ENCODE peak calls at places on chromosomes 4 and X, in nine cellular contexts. U, P, R, E, V, X, A, F and J are unnamed samples. For H3K4me1, the result is how much of the 10 kb centered on the place peaks cover.

GRCh38 chr4:3123201-3123671 is 48.8 kb downstream of the HTT start:
- DNase-seq in U (peak), A (no peak), R (no peak), V (no peak), P (no peak), E (no peak), X (no peak), F (no peak), J (no peak)

GRCh38 chrX:153649178-153649914 is 2.3 kb downstream of the DUSP9 start:
- DNase-seq in R (peak), F (no peak), U (peak), E (no peak), V (no peak), X (no peak), A (no peak), P (peak), J (peak)

GRCh38 chrX:30951003-30951402 is 61.9 kb upstream of the TAB3 start:
- DNase-seq in A (no peak), E (no peak), R (no peak), P (no peak), U (no peak), V (peak), F (no peak), X (no peak), J (no peak)

GRCh38 chrX:153946910-153947769 is 2.7 kb upstream of the RENBP start:
- DNase-seq in U (peak), V (peak), A (peak), X (peak), F (peak), E (peak), R (peak), P (no peak), J (no peak)

GRCh38 chr4:106264331-106264728 is 51.7 kb downstream of the TBCK start:
- DNase-seq in A (no peak), R (no peak), V (no peak), F (no peak), E (no peak), U (no peak), X (no peak), P (no peak), J (no peak)

GRCh38 chr4:5618051-5619010 is 90.0 kb downstream of the EVC2 start:
- DNase-seq in F (no peak), A (no peak), R (no peak), X (no peak), U (no peak), E (no peak), P (no peak), V (no peak), J (no peak)

GRCh38 chrX:78199851-78200250 is 60.4 kb upstream of the TAF9B start:
- DNase-seq in E (no peak), F (no peak), R (peak), U (peak), P (no peak), V (peak), X (no peak), A (peak), J (no peak)

GRCh38 chrX:71912156-71912555 is 1.5 kb downstream of the NHSL2 start:
- DNase-seq in F (no peak), E (no peak), P (no peak), A (no peak), R (no peak), V (no peak), U (peak), X (no peak), J (no peak)

GRCh38 chrX:83512111-83512510 is 4.0 kb downstream of the POU3F4 start:
- DNase-seq in A (no peak), F (no peak), R (no peak), X (no peak), U (no peak), V (no peak), P (no peak), E (no peak), J (no peak)

GRCh38 chr4:178309890-178310289 is 867.7 kb upstream of the AGA start:
- DNase-seq in E (no peak), A (no peak), V (no peak), P (no peak), F (no peak), X (no peak), U (no peak), R (no peak), J (no peak)

GRCh38 chr4:183182873-183183725 is 84.0 kb downstream of the WWC2 start:
- DNase-seq in R (no peak), V (peak), X (peak), U (peak), P (no peak), F (peak), E (no peak), A (no peak), J (no peak)

GRCh38 chr4:161336016-161336415 is 827.8 kb downstream of the FSTL5 start:
- DNase-seq in P (no peak), R (no peak), F (no peak), V (no peak), E (no peak), U (no peak), A (no peak), X (no peak), J (no peak)

GRCh38 chr4:183788308-183788707 is 116.8 kb upstream of the STOX2 start:
- DNase-seq in V (peak), U (no peak), F (no peak), X (no peak), E (no peak), P (no peak), A (no peak), R (no peak), J (no peak)

GRCh38 chr4:164215113-164215741 is 538.7 kb upstream of the SMIM31 start:
- DNase-seq in F (no peak), A (no peak), U (no peak), R (no peak), V (no peak), P (no peak), E (no peak), X (no peak), J (no peak)

GRCh38 chrX:1397001-1397400 is 5.1 kb upstream of the SLC25A6 start:
- DNase-seq in U (no peak), F (no peak), V (no peak), E (no peak), R (no peak), A (no peak), X (no peak), P (peak), J (peak)

GRCh38 chrX:31213941-31214340 is 142.1 kb upstream of the FTHL17 start:
- DNase-seq in A (no peak), X (no peak), U (peak), E (no peak), R (no peak), P (no peak), V (peak), F (no peak), J (no peak)

GRCh38 chrX:118644378-118644777 is 83.0 kb upstream of the IL13RA1 start:
- DNase-seq in X (no peak), U (peak), F (no peak), P (no peak), A (no peak), E (no peak), R (no peak), V (peak), J (no peak)

GRCh38 chr4:2515835-2516550 is 20.5 kb upstream of the FAM193A start:
- DNase-seq in V (no peak), P (no peak), F (no peak), U (no peak), X (peak), E (no peak), R (no peak), A (no peak), J (no peak)

GRCh38 chr4:148795156-148795864 is 353.1 kb upstream of the NR3C2 start:
- DNase-seq in X (no peak), U (no peak), E (no peak), R (no peak), A (no peak), P (no peak), V (peak), F (no peak), J (no peak)

GRCh38 chr4:161364681-161365080 is 799.1 kb downstream of the FSTL5 start:
- DNase-seq in A (no peak), E (no peak), U (no peak), F (no peak), R (no peak), P (no peak), X (no peak), V (no peak), J (no peak)

GRCh38 chrX:47802589-47802988 is 34.1 kb upstream of the ZNF81 start:
- DNase-seq in E (no peak), A (no peak), P (no peak), V (peak), R (no peak), X (no peak), U (peak), F (no peak), J (no peak)

GRCh38 chr4:38119663-38120374 is 159.6 kb downstream of the PTTG2 start:
- DNase-seq in V (peak), A (no peak), P (no peak), R (no peak), X (no peak), U (peak), E (no peak), F (no peak), J (no peak)

DNA sequence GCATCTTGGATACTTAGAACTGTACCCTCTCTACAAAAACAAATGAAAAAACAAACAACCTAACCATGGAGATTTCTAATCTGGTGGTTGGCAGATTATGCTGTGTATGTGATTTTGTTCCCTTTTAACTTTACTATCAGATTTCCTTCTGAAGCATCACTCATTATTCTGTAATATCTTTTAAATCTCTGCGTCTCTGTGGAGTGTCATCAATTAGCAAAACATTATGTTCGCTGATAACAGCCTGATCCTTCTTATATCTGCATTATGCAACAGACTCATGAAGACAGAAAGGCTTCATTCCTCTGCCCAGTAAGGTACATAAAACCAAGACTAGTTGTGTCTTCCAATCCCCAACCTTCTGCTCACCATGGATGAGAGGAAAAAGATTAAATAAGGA is 110.3 kb upstream of the PDE5A start:
- DNase-seq in F (no peak), A (no peak), R (no peak), E (no peak), P (no peak), X (no peak), U (no peak), V (no peak), J (no peak)
- H3K4me1 ChIP-seq in F (under half), A (under half), R (under half), E (under half), P (under half), X (under half), U (under half), V (under half), J (under half)

DNA sequence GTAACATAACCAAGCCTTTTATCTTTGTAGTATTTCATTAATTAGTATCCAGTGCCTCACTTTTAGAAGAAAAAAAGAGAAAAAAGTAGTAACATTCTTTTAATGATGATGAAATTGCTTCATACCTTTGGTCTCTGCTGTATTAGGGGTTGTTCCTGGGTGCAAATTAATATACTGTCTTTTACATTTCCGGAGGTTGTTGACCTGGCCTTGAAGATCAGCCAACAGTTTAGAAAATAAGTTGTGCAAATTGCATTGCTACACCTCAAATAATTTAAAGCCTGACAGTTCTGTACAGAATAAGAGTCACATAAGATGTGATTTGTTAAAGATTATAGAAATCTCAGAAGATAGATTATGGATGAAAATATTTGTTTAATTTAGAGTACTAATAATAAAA is 3.8 kb downstream of the NFKB1 start:
- DNase-seq in P (no peak), R (no peak), X (no peak), V (no peak), F (no peak), U (no peak), E (no peak), A (no peak), J (no peak)
- H3K4me1 ChIP-seq in P (half or more), R (under half), X (under half), V (under half), F (under half), U (under half), E (under half), A (under half), J (under half)

GRCh38 chr4:77156912-77157858 is at the start of gene CCNG2:
- DNase-seq in A (peak), U (peak), X (peak), E (peak), V (peak), R (peak), F (no peak), P (peak), J (peak)
- H3K4me1 ChIP-seq in A (under half), U (under half), X (under half), E (under half), V (under half), R (half or more), F (under half), P (under half), J (under half)

GRCh38 chr4:1196421-1197183 is 24.2 kb upstream of the SPON2 start:
- DNase-seq in R (no peak), P (no peak), X (no peak), V (no peak), U (no peak), E (no peak), F (no peak), A (no peak), J (peak)

GRCh38 chr4:1199556-1200331 is 27.4 kb upstream of the SPON2 start:
- DNase-seq in R (no peak), X (no peak), P (no peak), E (no peak), U (no peak), A (no peak), V (no peak), F (no peak), J (peak)

GRCh38 chr4:1195894-1196401 is 23.6 kb upstream of the SPON2 start:
- DNase-seq in A (no peak), E (no peak), F (no peak), V (no peak), P (peak), R (no peak), U (no peak), X (no peak), J (peak)

GRCh38 chr4:1200425-1201035 is 28.1 kb upstream of the SPON2 start:
- DNase-seq in A (no peak), F (no peak), X (peak), R (peak), E (peak), V (no peak), P (peak), U (peak), J (no peak)

GRCh38 chr4:1198070-1198844 is 25.9 kb upstream of the SPON2 start:
- DNase-seq in R (no peak), V (no peak), A (no peak), P (no peak), X (no peak), F (no peak), E (no peak), U (peak), J (no peak)
- H3K4me1 ChIP-seq in R (under half), V (under half), A (under half), P (under half), X (under half), F (under half), E (under half), U (under half), J (under half)

GRCh38 chr4:61959087-61959486 is 759.0 kb downstream of the ADGRL3 start:
- DNase-seq in P (no peak), A (no peak), U (no peak), X (no peak), R (no peak), V (no peak), F (no peak), E (no peak), J (no peak)

GRCh38 chr4:61958591-61958990 is 758.5 kb downstream of the ADGRL3 start:
- DNase-seq in V (no peak), U (no peak), E (no peak), R (no peak), F (no peak), P (no peak), A (no peak), X (no peak), J (no peak)
- H3K4me1 ChIP-seq in V (under half), U (under half), E (under half), R (under half), F (under half), P (under half), A (under half), X (under half), J (under half)

DNA sequence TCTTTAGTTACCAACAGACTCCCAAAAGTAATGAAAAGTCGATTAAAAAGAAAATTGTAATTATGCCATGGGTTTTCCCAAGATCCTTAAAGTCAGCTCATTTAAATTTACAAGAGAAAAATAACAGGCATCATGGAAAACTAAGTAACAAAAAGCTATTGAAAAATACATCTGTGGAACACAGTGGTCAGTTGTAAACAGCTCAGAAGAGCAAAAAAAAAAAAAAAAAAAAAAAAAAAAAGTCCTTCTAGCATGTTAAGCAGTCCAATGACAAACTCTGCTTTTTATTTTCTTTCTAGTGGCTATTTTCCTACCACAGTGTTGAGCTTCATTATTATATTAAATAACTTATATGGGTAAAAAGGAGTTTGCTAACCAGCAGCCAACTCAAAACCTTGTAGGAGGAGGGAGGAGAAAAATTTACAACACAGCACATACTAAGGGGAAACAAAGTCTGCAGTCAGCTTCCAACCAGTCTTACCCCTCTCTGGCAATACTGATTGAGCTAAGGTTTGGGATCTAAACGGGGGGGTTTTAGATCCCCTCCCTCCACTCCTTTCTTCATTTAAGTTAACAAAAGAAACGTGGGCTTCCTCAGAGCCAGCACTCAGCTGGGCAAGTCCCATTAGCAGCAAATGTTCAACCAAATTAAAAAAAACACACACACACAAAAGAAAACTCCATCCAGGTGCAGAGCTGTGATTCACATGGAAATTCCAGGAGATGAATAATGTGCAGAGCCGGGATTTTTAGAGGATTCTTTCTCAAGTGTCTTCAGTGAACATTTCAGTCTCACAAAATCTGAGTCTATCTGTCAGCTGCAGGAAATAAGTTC is 44.7 kb downstream of the RASGEF1B start:
- DNase-seq in U (no peak), X (no peak), P (no peak), V (peak), A (no peak), R (no peak), F (peak), E (no peak), J (no peak)
- H3K4me1 ChIP-seq in U (under half), X (under half), P (under half), V (under half), A (under half), R (under half), F (under half), E (under half), J (under half)